ENCODE peak calls at places on chromosomes 1 and 21, in nine cellular contexts. M is glutamatergic neuron, P is foreskin fibroblast, Z is hepatocyte, T is A549, D is heart left ventricle, C is mucosa of descending colon, Y is brain microvascular endothelial cell, X is OCI-LY7. L is an unnamed sample.
A peak's percentile ranks its signal among the peaks of the same experiment; 100 is the strongest.

GRCh38 chr21:14064296-14064645 is 146.5 kb downstream of the LIPI start:
- DNase-seq in C (no peak), Z (no peak), T (no peak), M (peak; percentile 41), D (no peak), P (no peak), X (no peak), Y (no peak), L (no peak)

GRCh38 chr1:6336946-6337622 is 56.5 kb downstream of the ACOT7 start:
- DNase-seq in Y (no peak), D (no peak), X (no peak), T (no peak), P (no peak), C (no peak), M (no peak), Z (no peak), L (no peak)

GRCh38 chr1:6111991-6112689 is 66.5 kb downstream of the KCNAB2 start:
- DNase-seq in D (no peak), Z (no peak), Y (no peak), P (no peak), T (no peak), C (no peak), X (no peak), M (no peak), L (no peak)

GRCh38 chr21:44778983-44779382 is 22.6 kb downstream of the UBE2G2 start:
- DNase-seq in D (no peak), X (no peak), T (no peak), M (no peak), Z (no peak), P (no peak), Y (no peak), C (no peak), L (no peak)

GRCh38 chr1:55310517-55310927 is 95.4 kb upstream of the USP24 start:
- DNase-seq in Z (peak; percentile 51), C (no peak), D (no peak), Y (peak; percentile 99), P (peak; percentile 98), M (no peak), X (no peak), T (peak; percentile 94), L (no peak)

GRCh38 chr1:5863238-5863637 is 129.0 kb downstream of the NPHP4 start:
- DNase-seq in T (no peak), P (no peak), Z (no peak), D (no peak), M (no peak), Y (no peak), X (no peak), C (no peak), L (no peak)

GRCh38 chr1:9294440-9294773 is 1.7 kb downstream of the SPSB1 start:
- DNase-seq in Z (peak; percentile 48), M (no peak), P (peak; percentile 90), C (peak; percentile 37), T (peak; percentile 61), X (peak; percentile 38), Y (peak; percentile 53), D (no peak), L (peak; percentile 32)

GRCh38 chr1:52552236-52552504 is 722 bp downstream of the TUT4 start:
- DNase-seq in T (peak; percentile 53), D (peak; percentile 37), C (peak; percentile 58), M (peak; percentile 47), X (peak; percentile 52), Y (peak; percentile 36), P (peak; percentile 71), Z (peak; percentile 73), L (peak; percentile 35)

GRCh38 chr1:184389446-184389845 is 2.6 kb downstream of the C1orf21 start:
- DNase-seq in Y (no peak), X (no peak), M (no peak), D (no peak), C (no peak), P (peak; percentile 8), T (no peak), Z (no peak), L (no peak)

GRCh38 chr1:91555821-91556531 is 55.3 kb downstream of the CDC7 start:
- DNase-seq in X (no peak), T (peak; percentile 32), P (peak; percentile 73), Y (peak; percentile 79), D (no peak), Z (peak; percentile 41), C (no peak), M (no peak), L (no peak)

GRCh38 chr1:184892116-184892515 is 82.2 kb downstream of the NIBAN1 start:
- DNase-seq in X (no peak), P (no peak), T (no peak), Y (no peak), M (no peak), C (no peak), D (no peak), Z (no peak), L (no peak)

GRCh38 chr1:15965228-15965767 is 10.6 kb downstream of the ZBTB17 start:
- DNase-seq in X (no peak), D (no peak), P (peak; percentile 70), Y (peak; percentile 56), M (no peak), T (no peak), C (no peak), Z (no peak), L (no peak)
- TF ChIP-seq CTCF in X (no peak), D (no peak), P (no peak), Y (no peak), M (no peak), T (no peak), C (no peak), Z (no peak), L (no peak)

GRCh38 chr21:15978158-15978805 is 248.5 kb downstream of the USP25 start:
- DNase-seq in Z (no peak), C (no peak), D (no peak), M (no peak), P (no peak), Y (no peak), X (no peak), T (no peak), L (no peak)

GRCh38 chr21:15976807-15977206 is 247.0 kb downstream of the USP25 start:
- DNase-seq in X (peak; percentile 1), T (peak; percentile 1), M (no peak), C (no peak), D (no peak), P (peak; percentile 40), Y (no peak), Z (peak; percentile 7), L (no peak)
- TF ChIP-seq CTCF in X (peak; percentile 68), T (peak; percentile 21), M (no peak), C (no peak), D (no peak), P (peak; percentile 35), Y (peak; percentile 61), Z (peak; percentile 32), L (no peak)

DNA sequence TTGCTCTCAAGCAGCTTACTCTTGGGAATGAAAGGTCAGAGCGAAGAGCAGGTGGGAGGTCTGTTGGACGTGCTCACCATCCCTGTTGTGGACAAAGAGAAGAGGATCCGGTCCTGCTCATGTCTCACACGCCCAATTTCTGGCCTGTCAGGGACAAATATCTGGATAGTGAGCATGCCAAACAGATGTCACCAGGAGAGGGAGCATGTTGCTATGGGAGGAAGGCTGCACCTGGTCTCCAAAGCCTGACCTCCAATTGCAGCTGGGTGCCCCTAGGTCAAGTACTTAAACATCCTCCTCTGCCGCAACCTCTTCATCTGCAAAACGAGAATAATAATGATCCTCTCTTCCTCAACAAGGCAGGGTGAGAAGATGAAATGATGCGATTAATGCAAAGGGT is 53.4 kb downstream of the DMRTA2 start:
- DNase-seq in C (no peak), M (no peak), Z (no peak), Y (no peak), X (no peak), D (no peak), P (no peak), T (peak; percentile 31), L (no peak)
- TF ChIP-seq CTCF in C (no peak), M (no peak), Z (peak; percentile 21), Y (peak; percentile 31), X (no peak), D (no peak), P (peak; percentile 4), T (peak; percentile 5), L (no peak)

DNA sequence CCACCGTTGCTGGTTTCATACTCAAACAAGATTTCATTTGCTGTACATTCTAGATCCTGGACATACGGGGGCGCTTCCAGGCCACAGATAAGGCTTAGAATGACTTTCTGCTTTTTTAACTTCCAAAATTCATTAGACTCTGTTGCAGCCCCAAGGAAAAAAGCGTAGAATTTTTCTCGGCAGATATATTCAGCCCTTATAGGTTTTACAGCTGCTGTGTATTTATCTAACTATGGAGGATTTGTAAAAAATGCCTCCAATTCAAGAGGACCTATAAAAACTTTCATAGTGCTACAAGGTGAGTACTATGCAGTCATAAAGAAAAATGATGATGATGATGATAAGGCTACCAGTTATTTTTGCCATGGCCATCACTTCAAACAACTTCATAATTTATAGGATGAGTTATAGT is 51.6 kb downstream of the SLC30A10 start:
- DNase-seq in C (no peak), T (peak; percentile 36), Z (no peak), P (peak; percentile 4), X (no peak), D (no peak), Y (no peak), M (no peak), L (peak; percentile 9)
- TF ChIP-seq CTCF in C (no peak), T (peak; percentile 45), Z (peak; percentile 42), P (no peak), X (peak; percentile 50), D (no peak), Y (peak; percentile 46), M (no peak), L (no peak)

GRCh38 chr21:42478504-42478903 is 17.5 kb downstream of the RSPH1 start:
- DNase-seq in Z (no peak), D (no peak), P (no peak), Y (no peak), X (no peak), C (no peak), M (no peak), T (no peak), L (no peak)
- TF ChIP-seq CTCF in Z (no peak), D (no peak), P (no peak), Y (no peak), X (no peak), C (no peak), M (no peak), T (no peak), L (no peak)

DNA sequence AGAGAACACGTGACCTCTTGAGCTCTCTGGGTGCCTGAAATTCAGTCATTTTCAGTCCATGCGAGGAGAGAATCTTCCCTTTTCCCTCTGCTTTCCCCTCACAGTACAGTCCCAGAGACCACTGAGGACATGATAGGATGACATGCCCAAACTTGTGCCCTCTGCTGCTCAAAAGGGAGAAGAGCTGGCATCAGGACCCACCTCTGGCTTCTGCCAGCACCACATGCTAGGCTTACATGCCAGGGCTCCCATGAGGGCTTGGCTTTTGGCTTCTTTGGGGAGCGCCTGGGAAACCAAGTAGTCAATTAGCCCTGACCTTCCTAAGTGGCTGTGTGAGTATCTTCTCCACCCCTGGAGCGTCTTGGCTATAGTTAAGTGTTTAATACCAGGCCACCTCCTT is 13.8 kb upstream of the KCNQ4 start:
- DNase-seq in C (no peak), M (no peak), Z (no peak), T (no peak), D (no peak), X (peak; percentile 17), P (no peak), Y (no peak), L (no peak)
- TF ChIP-seq CTCF in C (no peak), M (no peak), Z (peak; percentile 11), T (peak; percentile 15), D (no peak), X (peak; percentile 54), P (peak; percentile 9), Y (peak; percentile 43), L (no peak)